ENCODE peak calls at places on chromosomes 5 and 9, in five cellular contexts. D is neuronal stem cell, X is IMR-90, V is H1, T is trophoblast cell. J is an unnamed sample.

GRCh38 chr5:43642428-43642827 is 39.4 kb downstream of the NNT start:
- DNase-seq in D (no peak), X (peak), V (no peak), T (no peak), J (no peak)

GRCh38 chr5:79619849-79620248 is 7.6 kb downstream of the TENT2 start:
- DNase-seq in D (no peak), X (no peak), V (no peak), T (no peak), J (no peak)

GRCh38 chr5:98301567-98301966 is 471.9 kb upstream of the RGMB start:
- DNase-seq in D (no peak), X (no peak), V (no peak), T (no peak), J (peak)

GRCh38 chr9:71729816-71730526 is 38.3 kb downstream of the CEMIP2 start:
- DNase-seq in D (no peak), X (no peak), V (no peak), T (peak), J (no peak)

GRCh38 chr5:141763526-141763925 is 81.5 kb upstream of the ARAP3 start:
- DNase-seq in D (no peak), X (no peak), V (no peak), T (no peak), J (no peak)

GRCh38 chr5:124847907-124848306 is 101.5 kb upstream of the ZNF608 start:
- DNase-seq in D (no peak), X (no peak), V (no peak), T (no peak), J (no peak)

GRCh38 chr9:125438506-125439433 is 177.1 kb downstream of the GAPVD1 start:
- DNase-seq in D (no peak), X (no peak), V (no peak), T (no peak), J (no peak)

GRCh38 chr5:73748510-73749410 is 122.8 kb downstream of the ARHGEF28 start:
- DNase-seq in D (no peak), X (peak), V (no peak), T (no peak), J (peak)

GRCh38 chr5:172219296-172219695 is 25.3 kb downstream of the EFCAB9 start:
- DNase-seq in D (no peak), X (no peak), V (no peak), T (no peak), J (no peak)

GRCh38 chr5:128154943-128155342 is 71.4 kb downstream of the SLC12A2 start:
- DNase-seq in D (no peak), X (peak), V (no peak), T (no peak), J (no peak)

GRCh38 chr9:19154135-19154612 is 26.9 kb upstream of the PLIN2 start:
- DNase-seq in D (no peak), X (peak), V (no peak), T (peak), J (peak)

GRCh38 chr5:1167361-1167727 is 34.1 kb upstream of the SLC6A19 start:
- DNase-seq in D (no peak), X (no peak), V (no peak), T (no peak), J (no peak)

GRCh38 chr5:71483355-71483754 is 27.9 kb downstream of the BDP1 start:
- DNase-seq in D (no peak), X (peak), V (no peak), T (no peak), J (peak)

GRCh38 chr9:95211028-95211427 is 106.5 kb downstream of the FANCC start:
- DNase-seq in D (peak), X (no peak), V (no peak), T (no peak), J (no peak)

GRCh38 chr5:139651863-139652787 is 4.0 kb downstream of the CXXC5 start:
- DNase-seq in D (peak), X (peak), V (peak), T (no peak), J (peak)

GRCh38 chr9:94941211-94941875 is 214.8 kb downstream of the AOPEP start:
- DNase-seq in D (no peak), X (peak), V (no peak), T (no peak), J (peak)

GRCh38 chr9:86257406-86257805 is 2.1 kb downstream of the C9orf153 start:
- DNase-seq in D (no peak), X (no peak), V (no peak), T (no peak), J (no peak)

GRCh38 chr5:31581498-31582099 is 49.5 kb downstream of the C5orf22 start:
- DNase-seq in D (peak), X (peak), V (no peak), T (no peak), J (peak)

GRCh38 chr9:128556915-128557634 is 4.7 kb downstream of the SPTAN1 start:
- DNase-seq in D (no peak), X (no peak), V (no peak), T (no peak), J (peak)

GRCh38 chr5:178425621-178426068 is 164.5 kb downstream of the COL23A1 start:
- DNase-seq in D (no peak), X (no peak), V (peak), T (peak), J (no peak)

GRCh38 chr9:8224381-8224791 is 424.8 kb upstream of the DMAC1 start:
- DNase-seq in D (no peak), X (no peak), V (no peak), T (no peak), J (peak)

GRCh38 chr9:130301483-130302286 is 36.1 kb downstream of the HMCN2 start:
- DNase-seq in D (no peak), X (peak), V (no peak), T (no peak), J (no peak)

GRCh38 chr5:125582358-125582757 is 835.9 kb upstream of the ZNF608 start:
- DNase-seq in D (no peak), X (no peak), V (no peak), T (no peak), J (no peak)

GRCh38 chr5:167684251-167684650 is 607.2 kb upstream of the WWC1 start:
- DNase-seq in D (no peak), X (peak), V (no peak), T (no peak), J (no peak)

GRCh38 chr5:16492398-16493175 is 27.0 kb upstream of the ZNF622 start:
- DNase-seq in D (no peak), X (peak), V (no peak), T (peak), J (peak)

GRCh38 chr9:22147818-22148573 is 138.9 kb upstream of the CDKN2B start:
- DNase-seq in D (no peak), X (peak), V (no peak), T (no peak), J (peak)

GRCh38 chr9:37374892-37375291 is 47.6 kb upstream of the GRHPR start:
- DNase-seq in D (no peak), X (no peak), V (no peak), T (no peak), J (no peak)

GRCh38 chr5:115542651-115543364 is 1.8 kb downstream of the FEM1C start:
- DNase-seq in D (no peak), X (no peak), V (no peak), T (no peak), J (no peak)

GRCh38 chr5:146027746-146028145 is 77.6 kb downstream of the PLAC8L1 start:
- DNase-seq in D (no peak), X (no peak), V (no peak), T (no peak), J (no peak)

GRCh38 chr5:61342066-61342465 is 10.0 kb downstream of the ZSWIM6 start:
- DNase-seq in D (no peak), X (peak), V (no peak), T (peak), J (peak)

GRCh38 chr9:120927125-120928014 is 774 bp upstream of the TRAF1 start:
- DNase-seq in D (no peak), X (no peak), V (no peak), T (no peak), J (no peak)
- H3K4me3 ChIP-seq in D (no peak), X (no peak), V (no peak), T (no peak), J (no peak)

GRCh38 chr5:57663466-57663865 is 180.9 kb upstream of the ACTBL2 start:
- DNase-seq in D (no peak), X (no peak), V (no peak), T (no peak), J (no peak)
- H2AFZ ChIP-seq in D (no peak), X (no peak), V (no peak), T (no peak), J (no peak)

DNA sequence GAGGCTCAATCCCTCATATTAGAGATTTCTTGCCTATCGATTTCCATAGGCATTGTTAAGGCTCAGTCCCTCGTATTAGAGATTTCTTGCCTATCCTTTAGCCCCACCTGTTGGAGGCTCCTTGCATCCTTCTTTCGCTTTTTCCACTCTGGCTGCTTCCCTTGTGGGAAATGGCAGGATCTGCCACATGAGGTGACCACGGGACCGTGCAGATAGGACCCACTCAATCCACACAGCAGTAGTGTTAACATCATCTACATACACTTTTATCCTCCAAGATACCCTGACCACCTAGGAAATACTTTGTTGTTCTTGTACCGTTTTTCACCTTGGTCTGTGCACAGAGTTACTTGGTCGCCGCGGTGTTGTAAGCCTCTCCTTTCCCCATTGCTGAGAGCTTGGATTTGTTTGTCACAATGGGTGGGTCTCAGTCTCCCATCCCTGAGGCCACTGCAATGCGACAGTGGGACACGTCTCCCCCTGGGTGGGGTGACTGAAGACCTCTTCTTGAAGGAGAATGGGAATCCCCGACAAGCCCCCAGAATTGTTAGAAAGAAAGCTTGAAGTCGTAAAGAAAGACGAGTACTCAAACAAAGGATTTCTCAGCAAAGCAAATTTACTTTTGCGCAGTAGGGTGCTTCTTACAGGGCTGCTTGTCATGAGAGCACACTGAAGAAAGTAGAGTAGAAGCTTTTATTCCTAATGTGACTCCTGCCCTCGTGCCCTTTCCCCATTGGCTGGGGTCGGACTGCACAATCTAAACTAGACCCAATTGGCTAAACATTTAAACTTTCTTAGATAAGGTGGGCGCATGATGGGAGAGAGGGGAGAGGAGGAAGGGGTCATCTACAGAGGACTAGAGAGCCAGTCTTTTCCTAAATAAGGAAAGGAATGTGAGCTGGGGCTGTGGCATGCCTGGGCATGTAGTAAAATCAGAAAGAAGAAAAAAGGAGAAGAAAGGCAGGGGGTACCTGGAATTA is 19.8 kb downstream of the IFT74 start:
- DNase-seq in D (peak), X (peak), V (peak), T (peak), J (peak)
- H4K91ac ChIP-seq in D (no peak), X (peak), V (peak), T (peak), J (peak)

GRCh38 chr5:138490648-138491283 is 25.5 kb downstream of the EGR1 start:
- DNase-seq in D (no peak), X (no peak), V (no peak), T (peak), J (no peak)
- H3K4me3 ChIP-seq in D (peak), X (no peak), V (no peak), T (no peak), J (no peak)

DNA sequence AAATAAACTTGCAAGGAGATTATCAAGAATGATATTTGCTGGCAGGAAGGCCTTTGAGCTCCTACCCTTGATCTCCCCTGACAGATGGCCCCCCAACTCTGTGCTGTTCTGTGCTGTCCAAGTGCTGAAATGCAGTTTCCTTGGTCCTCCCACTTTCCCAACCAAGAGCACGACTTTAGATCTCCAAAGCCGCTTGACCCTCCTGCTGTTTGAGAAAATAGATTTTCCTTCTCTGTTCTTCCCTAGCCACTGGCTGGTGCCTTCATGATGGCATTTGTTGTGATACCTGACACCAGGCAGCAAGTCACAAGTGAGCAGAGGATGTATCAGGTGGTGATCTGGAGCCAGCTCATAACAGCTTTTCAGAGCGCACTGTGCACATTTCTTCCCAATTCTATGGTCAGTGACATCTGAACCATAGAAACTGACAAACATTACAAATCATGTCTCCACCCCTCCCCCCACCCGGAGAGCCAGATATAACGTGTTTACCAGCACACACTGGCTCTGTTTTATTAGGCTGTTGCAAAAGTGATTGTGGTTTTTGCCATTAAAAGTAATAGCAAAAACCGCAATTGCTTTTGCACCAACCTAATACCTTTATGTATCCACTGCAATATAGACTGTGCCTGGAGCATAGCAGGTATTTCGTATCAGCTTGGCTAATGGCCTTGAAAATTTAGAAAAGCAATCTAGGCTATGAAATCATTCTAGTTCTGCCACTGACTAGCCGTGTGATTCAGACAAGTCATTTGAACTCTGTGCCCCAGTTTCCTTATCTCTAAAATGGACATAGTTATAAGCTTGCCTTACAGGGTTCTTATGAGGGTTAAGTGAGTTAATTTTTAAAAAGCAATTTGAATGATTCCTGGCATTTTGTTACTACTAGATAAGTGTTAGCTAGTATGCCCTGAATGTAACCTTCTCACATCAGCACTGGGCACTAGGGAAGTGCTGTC is 80.2 kb upstream of the PUM3 start:
- DNase-seq in D (peak), X (no peak), V (no peak), T (peak), J (no peak)
- H2AFZ ChIP-seq in D (no peak), X (no peak), V (no peak), T (no peak), J (no peak)

DNA sequence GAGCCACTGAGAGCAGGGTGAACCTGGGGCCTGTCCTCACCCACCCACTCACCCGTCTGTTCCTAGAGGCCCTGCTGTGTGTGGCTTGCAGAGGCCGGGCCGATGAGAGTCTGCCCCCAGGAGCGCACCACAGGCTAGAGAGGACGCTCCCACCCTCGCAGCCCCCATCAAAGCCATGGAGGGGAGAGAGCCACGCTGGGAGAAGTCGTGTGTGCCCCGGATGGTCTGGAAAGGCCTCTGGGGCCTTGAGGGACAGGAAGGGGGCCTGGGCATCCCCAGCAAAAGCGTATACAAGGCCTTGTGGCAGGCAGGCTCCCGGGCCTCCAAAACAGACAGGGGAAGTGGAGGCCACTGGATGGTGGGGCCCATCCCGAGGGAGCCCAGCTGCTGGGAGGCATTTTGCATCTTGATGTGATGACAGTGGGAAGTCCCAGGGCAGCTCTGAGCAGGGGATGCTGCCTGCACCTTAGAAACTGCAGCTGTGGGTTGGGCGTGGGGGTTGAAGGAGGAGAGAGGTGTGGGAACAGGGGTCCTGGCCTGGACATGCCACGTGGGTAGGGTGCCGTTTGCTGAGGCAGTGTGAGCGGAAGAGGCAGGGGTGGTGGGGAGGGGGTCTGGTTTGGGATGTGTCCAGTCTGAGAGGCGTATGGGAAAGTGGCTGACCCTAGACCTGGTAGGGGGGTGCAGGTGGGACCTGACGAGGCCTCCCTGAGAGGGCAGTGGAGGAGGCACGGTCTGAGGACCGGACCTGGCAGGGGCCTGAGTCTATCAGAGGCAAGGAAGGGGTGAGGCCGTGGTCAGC is 43.0 kb upstream of the NOTCH1 start:
- DNase-seq in D (no peak), X (no peak), V (no peak), T (no peak), J (no peak)
- H4K91ac ChIP-seq in D (peak), X (no peak), V (peak), T (peak), J (peak)

GRCh38 chr5:77629553-77630245 is 8.8 kb downstream of the OTP start:
- DNase-seq in D (no peak), X (no peak), V (peak), T (no peak), J (no peak)

GRCh38 chr5:77632526-77633268 is 5.8 kb downstream of the OTP start:
- DNase-seq in D (no peak), X (no peak), V (peak), T (no peak), J (no peak)

GRCh38 chr5:77628840-77629552 is 9.5 kb downstream of the OTP start:
- DNase-seq in D (no peak), X (no peak), V (peak), T (no peak), J (no peak)

GRCh38 chr5:77630246-77631165 is 8.0 kb downstream of the OTP start:
- DNase-seq in D (no peak), X (no peak), V (peak), T (peak), J (peak)

DNA sequence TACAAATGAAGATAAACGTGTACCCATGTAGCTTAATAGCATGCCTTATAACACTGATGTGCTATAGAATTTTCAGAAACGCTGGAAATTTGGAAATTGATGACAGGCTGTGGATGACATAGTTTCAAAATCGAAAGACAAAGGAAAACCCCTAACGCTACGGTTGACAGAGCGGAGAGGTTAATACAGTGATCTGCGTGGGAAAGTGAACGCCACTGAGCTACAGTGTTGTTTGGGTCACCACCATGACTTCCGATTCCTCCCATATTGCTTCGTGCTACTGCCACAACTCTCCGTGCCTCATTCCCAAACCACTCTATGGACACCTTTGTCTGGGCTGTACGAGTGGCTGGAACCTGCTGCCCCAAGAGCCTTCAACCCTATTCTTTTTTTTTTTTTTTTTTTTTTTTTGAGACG is 7.3 kb downstream of the OTP start:
- DNase-seq in D (no peak), X (no peak), V (no peak), T (no peak), J (no peak)
- H3K4me3 ChIP-seq in D (no peak), X (no peak), V (no peak), T (no peak), J (no peak)

GRCh38 chr5:131261483-131261882 is 2.4 kb upstream of the CDC42SE2 start:
- DNase-seq in D (no peak), X (no peak), V (no peak), T (no peak), J (no peak)

GRCh38 chr5:131263648-131264452 is at the start of gene CDC42SE2:
- DNase-seq in D (peak), X (peak), V (peak), T (peak), J (peak)

GRCh38 chr5:131264453-131265200 is 774 bp downstream of the CDC42SE2 start:
- DNase-seq in D (no peak), X (peak), V (peak), T (peak), J (peak)

GRCh38 chr5:131260895-131261294 is 3.0 kb upstream of the CDC42SE2 start:
- DNase-seq in D (no peak), X (no peak), V (no peak), T (no peak), J (no peak)

GRCh38 chr5:131262953-131263541 is 806 bp upstream of the CDC42SE2 start:
- DNase-seq in D (no peak), X (no peak), V (no peak), T (no peak), J (no peak)
- H2AFZ ChIP-seq in D (peak), X (no peak), V (peak), T (no peak), J (no peak)

GRCh38 chr5:134005415-134006118 is 792 bp upstream of the VDAC1 start:
- DNase-seq in D (no peak), X (no peak), V (peak), T (no peak), J (no peak)
- H4K91ac ChIP-seq in D (no peak), X (peak), V (peak), T (peak), J (peak)

GRCh38 chr9:136160321-136160938 is 41.8 kb upstream of the TMEM250 start:
- DNase-seq in D (no peak), X (no peak), V (peak), T (no peak), J (no peak)
- H3K4me3 ChIP-seq in D (no peak), X (no peak), V (no peak), T (no peak), J (no peak)

J was measured in mesenchymal stem cell.